ENCODE peak calls at places on chromosomes 11 and 22, in six cellular contexts. One of them, this sample, is unnamed.

GRCh38 chr11:72352859-72353551 is 81.3 kb downstream of the CLPB start:
- DNase-seq in HepG2: no peak
- DNase-seq in GM12878: peak; percentile 47
- DNase-seq in K562: peak; percentile 26
- DNase-seq in GM12892: peak; percentile 22
- DNase-seq in H1: no peak
- DNase-seq in this sample: peak; percentile 26

GRCh38 chr11:128965485-128965884 is 22.8 kb upstream of the TP53AIP1 start:
- DNase-seq in HepG2: no peak
- DNase-seq in H1: no peak
- DNase-seq in GM12892: no peak
- DNase-seq in K562: no peak
- DNase-seq in GM12878: peak; percentile 59
- DNase-seq in this sample: no peak

GRCh38 chr11:117290809-117291396 is at the start of gene BACE1-AS:
- DNase-seq in GM12892: no peak
- DNase-seq in GM12878: no peak
- DNase-seq in K562: no peak
- DNase-seq in H1: no peak
- DNase-seq in HepG2: no peak
- DNase-seq in this sample: no peak

GRCh38 chr11:130217133-130217631 is 57.6 kb downstream of the ST14 start:
- DNase-seq in GM12892: no peak
- DNase-seq in HepG2: no peak
- DNase-seq in GM12878: no peak
- DNase-seq in H1: peak; percentile 52
- DNase-seq in K562: no peak
- DNase-seq in this sample: no peak

GRCh38 chr22:44828193-44828592 is 75.8 kb downstream of the ARHGAP8 start:
- DNase-seq in K562: peak; percentile 75
- DNase-seq in HepG2: no peak
- DNase-seq in H1: peak; percentile 88
- DNase-seq in GM12892: no peak
- DNase-seq in GM12878: no peak
- DNase-seq in this sample: no peak

GRCh38 chr11:69718147-69718546 is 14.3 kb upstream of the FGF19 start:
- DNase-seq in HepG2: peak; percentile 30
- DNase-seq in GM12892: peak; percentile 57
- DNase-seq in GM12878: no peak
- DNase-seq in K562: peak; percentile 75
- DNase-seq in H1: peak; percentile 84
- DNase-seq in this sample: peak; percentile 73

GRCh38 chr11:35752115-35752514 is 89.5 kb downstream of the TRIM44 start:
- DNase-seq in HepG2: no peak
- DNase-seq in K562: no peak
- DNase-seq in GM12892: no peak
- DNase-seq in GM12878: no peak
- DNase-seq in H1: no peak
- DNase-seq in this sample: no peak

GRCh38 chr11:12893787-12894672 is 115.1 kb upstream of the RASSF10 start:
- DNase-seq in K562: peak; percentile 65
- DNase-seq in GM12878: no peak
- DNase-seq in GM12892: no peak
- DNase-seq in H1: peak; percentile 89
- DNase-seq in HepG2: peak; percentile 39
- DNase-seq in this sample: no peak

GRCh38 chr11:110077866-110078325 is 15.3 kb upstream of the ZC3H12C start:
- DNase-seq in H1: no peak
- DNase-seq in GM12892: no peak
- DNase-seq in HepG2: peak; percentile 13
- DNase-seq in GM12878: peak; percentile 86
- DNase-seq in K562: peak; percentile 15
- DNase-seq in this sample: no peak

GRCh38 chr11:71964641-71965040 is 34.1 kb upstream of the IL18BP start:
- DNase-seq in K562: no peak
- DNase-seq in GM12892: no peak
- DNase-seq in HepG2: no peak
- DNase-seq in H1: no peak
- DNase-seq in GM12878: no peak
- DNase-seq in this sample: no peak

GRCh38 chr11:13030857-13031256 is 21.7 kb downstream of the RASSF10 start:
- DNase-seq in GM12878: no peak
- DNase-seq in H1: no peak
- DNase-seq in HepG2: peak; percentile 14
- DNase-seq in K562: no peak
- DNase-seq in GM12892: no peak
- DNase-seq in this sample: no peak

GRCh38 chr11:63680842-63681207 is 475 bp upstream of the RTN3 start:
- DNase-seq in HepG2: no peak
- DNase-seq in K562: no peak
- DNase-seq in GM12892: no peak
- DNase-seq in GM12878: no peak
- DNase-seq in H1: no peak
- DNase-seq in this sample: no peak

GRCh38 chr11:27395556-27396258 is 32.7 kb upstream of the CCDC34 start:
- DNase-seq in GM12892: no peak
- DNase-seq in H1: no peak
- DNase-seq in HepG2: peak; percentile 95
- DNase-seq in K562: no peak
- DNase-seq in GM12878: no peak
- DNase-seq in this sample: no peak

GRCh38 chr11:115698243-115698642 is 194.0 kb upstream of the CADM1 start:
- DNase-seq in H1: no peak
- DNase-seq in GM12892: no peak
- DNase-seq in HepG2: no peak
- DNase-seq in K562: no peak
- DNase-seq in GM12878: no peak
- DNase-seq in this sample: no peak
- TF ChIP-seq POLR2A in H1: no peak
- TF ChIP-seq POLR2A in GM12892: no peak
- TF ChIP-seq POLR2A in HepG2: no peak
- TF ChIP-seq POLR2A in K562: no peak
- TF ChIP-seq POLR2A in GM12878: no peak
- TF ChIP-seq POLR2A in this sample: no peak

DNA sequence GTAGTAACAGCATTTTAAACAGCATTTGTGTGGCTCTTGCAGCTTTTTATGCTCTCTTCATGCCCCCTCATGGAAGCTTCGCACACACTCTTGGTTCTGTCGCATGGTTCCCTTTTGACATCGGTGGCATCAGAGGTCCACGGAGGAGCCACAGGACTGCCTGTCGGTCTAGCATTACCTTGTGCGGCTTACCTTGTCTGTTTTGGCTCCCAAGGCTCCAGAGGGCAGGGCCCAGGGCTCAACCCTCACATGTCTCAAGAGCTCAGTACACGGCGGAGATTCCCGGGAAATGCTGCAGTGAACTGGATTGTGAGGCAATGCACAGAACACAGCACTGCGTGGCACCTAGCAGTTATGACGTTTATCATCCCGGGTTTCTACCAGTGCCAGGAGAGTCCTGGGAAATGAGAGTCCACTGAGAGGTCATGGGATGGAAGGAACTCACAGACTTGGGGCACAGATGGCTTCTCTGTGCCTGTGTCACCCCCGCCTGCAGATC is 1015.8 kb downstream of the TBC1D22A start:
- DNase-seq in GM12878: no peak
- DNase-seq in K562: no peak
- DNase-seq in GM12892: no peak
- DNase-seq in H1: no peak
- DNase-seq in HepG2: no peak
- DNase-seq in this sample: no peak
- TF ChIP-seq TAF1 in GM12878: no peak
- TF ChIP-seq TAF1 in K562: no peak
- TF ChIP-seq TAF1 in GM12892: no peak
- TF ChIP-seq TAF1 in H1: no peak
- TF ChIP-seq TAF1 in HepG2: no peak
- TF ChIP-seq TAF1 in this sample: no peak

DNA sequence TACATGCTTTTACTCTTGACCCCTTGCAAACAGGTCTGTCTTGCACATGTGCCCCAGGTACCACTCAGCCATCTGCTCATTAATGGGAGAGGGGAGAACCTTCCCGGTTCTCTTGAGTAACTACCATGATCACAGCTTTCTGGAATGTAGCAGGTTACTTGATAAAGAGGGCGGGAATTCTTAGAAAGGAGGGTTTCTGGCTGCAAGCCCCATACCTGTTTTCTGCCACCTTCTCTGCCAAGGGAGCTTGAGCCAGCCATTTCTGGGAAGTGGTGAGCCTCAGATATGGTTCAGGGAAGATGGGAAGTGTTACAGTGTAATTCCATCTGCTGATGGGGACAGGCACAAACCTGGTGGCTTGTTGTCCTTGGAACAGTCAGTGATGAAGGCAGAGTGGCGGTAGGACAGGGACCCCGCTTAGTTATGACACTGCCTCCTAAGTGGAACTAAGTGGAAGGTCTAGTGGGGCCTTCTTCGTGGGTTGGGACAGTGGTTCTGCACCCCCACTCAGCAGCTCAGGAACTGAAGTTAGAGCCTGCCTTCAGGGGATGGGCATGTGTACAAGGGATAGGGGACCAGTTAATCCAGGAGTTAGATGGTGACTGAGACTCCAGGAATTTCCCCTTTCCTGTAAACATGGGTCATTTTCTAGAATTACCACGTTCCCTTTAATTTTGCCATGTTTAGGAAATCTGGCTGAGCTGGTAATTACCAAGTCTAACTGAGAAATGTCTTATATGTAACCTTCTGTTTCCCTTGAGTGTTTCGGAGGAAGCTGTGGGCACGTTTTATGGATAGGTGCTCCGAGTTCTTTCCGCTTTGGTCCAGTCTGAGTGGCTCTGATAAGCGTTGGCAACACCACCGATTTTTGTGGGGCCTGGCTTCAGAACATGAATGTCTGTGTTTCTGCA is 35.2 kb downstream of the BCR start:
- DNase-seq in H1: no peak
- DNase-seq in GM12878: no peak
- DNase-seq in GM12892: no peak
- DNase-seq in K562: peak; percentile 63
- DNase-seq in HepG2: no peak
- DNase-seq in this sample: no peak
- TF ChIP-seq POLR2A in H1: no peak
- TF ChIP-seq POLR2A in GM12878: no peak
- TF ChIP-seq POLR2A in GM12892: no peak
- TF ChIP-seq POLR2A in K562: no peak
- TF ChIP-seq POLR2A in HepG2: no peak
- TF ChIP-seq POLR2A in this sample: no peak

DNA sequence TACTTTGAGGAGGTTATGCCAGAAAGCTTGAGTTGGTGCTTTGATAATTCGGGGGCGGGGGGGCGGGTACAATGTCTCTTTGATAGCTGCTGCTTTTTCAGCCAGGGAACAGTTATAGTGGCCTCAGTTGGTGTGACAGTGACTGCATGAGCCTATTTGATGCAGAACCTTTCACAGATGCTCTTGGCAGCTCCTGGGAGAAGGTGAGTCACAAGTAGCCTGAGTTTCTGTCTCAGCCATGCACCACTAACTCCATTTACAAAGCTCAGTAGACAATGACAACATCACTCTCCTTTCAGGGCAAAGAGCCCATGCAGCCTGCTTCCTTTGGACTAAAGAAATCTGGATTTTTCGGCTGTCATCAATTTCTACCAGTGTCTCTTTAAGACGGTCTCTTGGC is 42.1 kb upstream of the SEZ6L start:
- DNase-seq in GM12892: no peak
- DNase-seq in GM12878: no peak
- DNase-seq in HepG2: no peak
- DNase-seq in H1: no peak
- DNase-seq in K562: no peak
- DNase-seq in this sample: no peak
- TF ChIP-seq TAF1 in GM12892: no peak
- TF ChIP-seq TAF1 in GM12878: no peak
- TF ChIP-seq TAF1 in HepG2: no peak
- TF ChIP-seq TAF1 in H1: no peak
- TF ChIP-seq TAF1 in K562: no peak
- TF ChIP-seq TAF1 in this sample: no peak

GRCh38 chr11:48020092-48020755 is 39.9 kb downstream of the PTPRJ start:
- DNase-seq in GM12878: peak; percentile 66
- DNase-seq in GM12892: no peak
- DNase-seq in H1: no peak
- DNase-seq in K562: no peak
- DNase-seq in HepG2: no peak
- DNase-seq in this sample: peak; percentile 41
- TF ChIP-seq POLR2A in GM12878: peak; percentile 37
- TF ChIP-seq POLR2A in GM12892: no peak
- TF ChIP-seq POLR2A in H1: no peak
- TF ChIP-seq POLR2A in K562: no peak
- TF ChIP-seq POLR2A in HepG2: no peak
- TF ChIP-seq POLR2A in this sample: peak; percentile 55

DNA sequence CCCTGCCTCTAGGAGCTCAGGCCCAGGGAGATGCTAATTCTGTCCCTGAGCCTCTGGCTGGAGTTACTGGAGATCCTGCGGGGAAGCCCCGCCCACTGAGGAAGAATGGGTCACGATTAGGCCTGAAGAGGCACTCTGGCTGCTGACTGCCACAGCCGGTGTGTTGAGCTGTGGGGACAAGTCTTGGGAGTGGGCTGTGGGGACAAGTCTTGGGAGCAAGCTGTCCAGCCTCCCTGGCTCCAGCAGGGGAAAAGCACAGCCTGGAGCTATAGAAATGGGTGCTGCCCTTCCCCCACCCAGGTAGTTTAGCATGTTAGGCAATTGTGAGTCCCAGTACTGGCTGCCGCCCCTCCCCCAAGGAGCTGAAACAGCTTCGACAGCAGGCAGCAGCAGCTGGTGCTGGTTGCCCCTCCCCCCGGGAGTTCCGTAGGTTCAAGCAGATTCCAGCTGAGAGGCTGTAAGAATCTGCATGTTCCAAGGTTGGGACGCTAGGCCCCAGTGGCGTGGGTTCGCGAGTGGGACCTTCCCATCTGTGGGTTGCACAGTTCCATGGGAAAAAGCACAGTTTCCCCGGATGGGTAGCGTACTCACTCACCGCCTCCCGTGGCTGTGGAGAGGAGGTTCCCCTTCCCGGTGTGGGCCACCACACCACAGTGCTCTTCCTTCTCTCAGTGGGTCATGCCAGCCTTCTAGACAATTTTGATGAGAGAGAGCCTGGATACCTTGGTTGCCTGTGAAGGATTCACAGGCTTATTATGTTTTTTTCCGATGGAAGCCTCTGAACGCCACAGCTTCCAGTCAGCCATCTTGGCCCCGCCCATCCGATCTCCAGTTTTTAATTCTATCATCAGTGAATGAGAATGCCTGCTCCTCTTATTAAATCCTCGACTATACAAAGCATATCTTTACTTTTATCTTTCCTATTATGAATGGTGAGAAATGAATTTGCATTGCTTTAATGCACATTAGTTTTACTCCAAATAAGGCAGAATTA is 61.5 kb downstream of the MSANTD4 start:
- DNase-seq in GM12892: no peak
- DNase-seq in K562: peak; percentile 13
- DNase-seq in H1: peak; percentile 72
- DNase-seq in GM12878: no peak
- DNase-seq in HepG2: peak; percentile 2
- DNase-seq in this sample: no peak
- TF ChIP-seq TAF1 in GM12892: no peak
- TF ChIP-seq TAF1 in K562: no peak
- TF ChIP-seq TAF1 in H1: peak; percentile 26
- TF ChIP-seq TAF1 in GM12878: no peak
- TF ChIP-seq TAF1 in HepG2: no peak
- TF ChIP-seq TAF1 in this sample: no peak

GRCh38 chr22:27372969-27373670 is 428.4 kb downstream of the MN1 start:
- DNase-seq in H1: peak; percentile 88
- DNase-seq in HepG2: peak; percentile 81
- DNase-seq in GM12892: no peak
- DNase-seq in GM12878: no peak
- DNase-seq in K562: no peak
- DNase-seq in this sample: no peak
- TF ChIP-seq POLR2A in H1: no peak
- TF ChIP-seq POLR2A in HepG2: no peak
- TF ChIP-seq POLR2A in GM12892: no peak
- TF ChIP-seq POLR2A in GM12878: no peak
- TF ChIP-seq POLR2A in K562: no peak
- TF ChIP-seq POLR2A in this sample: no peak

This sample was measured in GM12891.